ENCODE peak calls at places on chromosome 6, in six cellular contexts. S, D, V, L, W and Y are unnamed samples.

GRCh38 chr6:126396131-126396530 is 56.2 kb downstream of the CENPW start:
- DNase-seq in V (no peak), W (no peak), L (no peak), S (no peak), D (no peak), Y (no peak)

GRCh38 chr6:40426341-40427066 is 160.7 kb downstream of the LRFN2 start:
- DNase-seq in S (no peak), L (no peak), V (no peak), W (no peak), D (no peak), Y (no peak)

GRCh38 chr6:134732761-134733160 is 217.1 kb downstream of the ALDH8A1 start:
- DNase-seq in S (no peak), D (no peak), L (no peak), W (no peak), V (no peak), Y (no peak)

GRCh38 chr6:41517473-41517872 is 28.7 kb upstream of the FOXP4 start:
- DNase-seq in V (no peak), S (no peak), L (no peak), W (no peak), D (no peak), Y (no peak)

GRCh38 chr6:37940074-37940847 is 120.7 kb downstream of the ZFAND3 start:
- DNase-seq in D (no peak), W (no peak), S (peak; percentile 13), L (no peak), V (no peak), Y (no peak)

GRCh38 chr6:147936703-147937102 is 405.9 kb upstream of the SASH1 start:
- DNase-seq in D (no peak), S (no peak), W (no peak), V (no peak), L (no peak), Y (no peak)

GRCh38 chr6:170122676-170123075 is 168.2 kb downstream of the DLL1 start:
- DNase-seq in V (no peak), S (no peak), L (no peak), W (no peak), D (no peak), Y (no peak)

GRCh38 chr6:14478396-14479225 is 361.0 kb downstream of the CD83 start:
- DNase-seq in W (no peak), V (no peak), S (no peak), D (no peak), L (no peak), Y (peak; percentile 33)

GRCh38 chr6:9085054-9085746 is 649.9 kb upstream of the SLC35B3 start:
- DNase-seq in D (no peak), L (no peak), W (no peak), S (no peak), V (no peak), Y (peak; percentile 21)

GRCh38 chr6:11025911-11026635 is 18.0 kb downstream of the ELOVL2 start:
- DNase-seq in V (no peak), S (no peak), L (no peak), W (no peak), D (no peak), Y (no peak)

GRCh38 chr6:79353226-79353625 is 118.7 kb upstream of the HMGN3 start:
- DNase-seq in L (no peak), S (no peak), D (no peak), V (no peak), W (no peak), Y (no peak)

GRCh38 chr6:24861934-24862333 is 63.2 kb upstream of the ARMH2 start:
- DNase-seq in V (no peak), D (no peak), W (no peak), S (no peak), L (no peak), Y (no peak)

GRCh38 chr6:138429731-138430130 is 25.7 kb downstream of the HEBP2 start:
- DNase-seq in V (no peak), S (no peak), D (no peak), L (no peak), W (no peak), Y (no peak)

GRCh38 chr6:106014930-106015329 is 71.2 kb upstream of the PRDM1 start:
- DNase-seq in S (no peak), W (no peak), L (no peak), V (no peak), D (no peak), Y (no peak)

GRCh38 chr6:149566372-149567193 is at the start of gene GINM1:
- DNase-seq in D (peak; percentile 47), S (no peak), W (no peak), L (peak; percentile 81), V (peak; percentile 36), Y (peak; percentile 30)